ENCODE peak calls at places on chromosome 3, in five cellular contexts. X is NCI-H1436, M is NCI-H187, G is germinal center, E is cardiac muscle cell. Y is an unnamed sample.

GRCh38 chr3:130692455-130692854 is 54.2 kb downstream of the PIK3R4 start:
- DNase-seq in X (no peak), M (no peak), G (no peak), E (no peak), Y (no peak)

GRCh38 chr3:42403737-42404136 is 6.7 kb downstream of the LYZL4 start:
- DNase-seq in X (no peak), M (no peak), G (no peak), E (no peak), Y (no peak)

GRCh38 chr3:167148121-167148520 is 232.0 kb downstream of the ZBBX start:
- DNase-seq in X (no peak), M (no peak), G (no peak), E (no peak), Y (no peak)

GRCh38 chr3:5994651-5995050 is 807.1 kb downstream of the EDEM1 start:
- DNase-seq in X (no peak), M (no peak), G (no peak), E (peak; percentile 18), Y (no peak)

GRCh38 chr3:189025866-189026265 is 145.9 kb upstream of the TPRG1 start:
- DNase-seq in X (no peak), M (no peak), G (no peak), E (no peak), Y (no peak)

GRCh38 chr3:104460477-104461406 is 906.0 kb upstream of the ALCAM start:
- DNase-seq in X (no peak), M (no peak), G (no peak), E (peak; percentile 64), Y (no peak)

GRCh38 chr3:153513236-153513635 is 351.2 kb downstream of the RAP2B start:
- DNase-seq in X (no peak), M (no peak), G (no peak), E (peak; percentile 13), Y (peak; percentile 8)

GRCh38 chr3:107394502-107394901 is 17.3 kb downstream of the CCDC54 start:
- DNase-seq in X (no peak), M (no peak), G (no peak), E (no peak), Y (no peak)

GRCh38 chr3:29937185-29937584 is 656.3 kb downstream of the RBMS3 start:
- DNase-seq in X (no peak), M (no peak), G (no peak), E (no peak), Y (no peak)

GRCh38 chr3:113585228-113585627 is 52.9 kb downstream of the SIDT1 start:
- DNase-seq in X (no peak), M (no peak), G (no peak), E (no peak), Y (no peak)

GRCh38 chr3:17508180-17508752 is 234.2 kb downstream of the TBC1D5 start:
- DNase-seq in X (no peak), M (no peak), G (no peak), E (peak; percentile 13), Y (no peak)

GRCh38 chr3:94062513-94063404 is at the start of the genes DHFR2 and NSUN3:
- DNase-seq in X (peak; percentile 99), M (peak; percentile 75), G (peak; percentile 82), E (peak; percentile 98), Y (peak; percentile 93)

GRCh38 chr3:67683522-67683921 is 29.1 kb upstream of the SUCLG2 start:
- DNase-seq in X (no peak), M (no peak), G (no peak), E (no peak), Y (no peak)

GRCh38 chr3:119236756-119237155 is 3.9 kb downstream of the B4GALT4 start:
- DNase-seq in X (no peak), M (no peak), G (no peak), E (no peak), Y (no peak)

GRCh38 chr3:156554515-156554841 is 439 bp downstream of the SSR3 start:
- DNase-seq in X (no peak), M (no peak), G (no peak), E (no peak), Y (no peak)

GRCh38 chr3:80688814-80689213 is 921.0 kb upstream of the ROBO1 start:
- DNase-seq in X (no peak), M (no peak), G (no peak), E (peak; percentile 19), Y (no peak)

GRCh38 chr3:31004025-31004678 is 109.7 kb upstream of the GADL1 start:
- DNase-seq in X (no peak), M (no peak), G (no peak), E (peak; percentile 13), Y (no peak)

GRCh38 chr3:35422826-35423601 is 216.3 kb upstream of the ARPP21 start:
- DNase-seq in X (no peak), M (no peak), G (no peak), E (no peak), Y (no peak)

GRCh38 chr3:192879346-192880031 is 38.2 kb downstream of the MB21D2 start:
- DNase-seq in X (no peak), M (no peak), G (no peak), E (peak; percentile 47), Y (no peak)

GRCh38 chr3:139332092-139332491 is 11.7 kb upstream of the MRPS22 start:
- DNase-seq in X (no peak), M (no peak), G (no peak), E (no peak), Y (no peak)

GRCh38 chr3:52891615-52892081 is 5.7 kb downstream of the STIMATE start:
- DNase-seq in X (no peak), M (no peak), G (peak; percentile 34), E (no peak), Y (no peak)

GRCh38 chr3:139534444-139534812 is 5.1 kb downstream of the RBP1 start:
- DNase-seq in X (peak; percentile 29), M (no peak), G (no peak), E (no peak), Y (no peak)

GRCh38 chr3:187104956-187105355 is 34.3 kb downstream of the RPL39L start:
- DNase-seq in X (no peak), M (no peak), G (no peak), E (no peak), Y (no peak)

GRCh38 chr3:173865900-173866498 is 468.5 kb downstream of the NLGN1 start:
- DNase-seq in X (no peak), M (no peak), G (no peak), E (no peak), Y (no peak)

GRCh38 chr3:128489860-128490649 is 2.9 kb downstream of the GATA2 start:
- DNase-seq in X (no peak), M (no peak), G (no peak), E (peak; percentile 79), Y (no peak)

GRCh38 chr3:13578246-13578645 is 29.3 kb downstream of the FBLN2 start:
- DNase-seq in X (no peak), M (no peak), G (no peak), E (no peak), Y (no peak)

GRCh38 chr3:184945886-184946625 is 134.1 kb downstream of the VPS8 start:
- DNase-seq in X (no peak), M (no peak), G (no peak), E (no peak), Y (no peak)

GRCh38 chr3:54939591-54940300 is 11.9 kb upstream of the LRTM1 start:
- DNase-seq in X (no peak), M (no peak), G (no peak), E (no peak), Y (no peak)

GRCh38 chr3:134369231-134369741 is 5.0 kb downstream of the AMOTL2 start:
- DNase-seq in X (no peak), M (no peak), G (no peak), E (no peak), Y (no peak)

Y was measured in T-helper 1 cell.